ENCODE peak calls at places on chromosomes 12 and 14, in nine cellular contexts. S, L, R, W, E, X, P, J and Z are unnamed samples.

GRCh38 chr14:101962503-101962874 is 1.9 kb upstream of the DYNC1H1 start:
- DNase-seq in S (peak), L (no peak), R (no peak), W (peak), E (peak), X (peak), P (peak), J (peak), Z (peak)

GRCh38 chr14:73250781-73251500 is 13.6 kb downstream of the PAPLN start:
- DNase-seq in S (peak), L (no peak), R (no peak), W (no peak), E (peak), X (peak), P (no peak), J (no peak), Z (no peak)

GRCh38 chr12:18151036-18151435 is 61.0 kb upstream of the RERGL start:
- DNase-seq in S (no peak), L (no peak), R (no peak), W (no peak), E (no peak), X (no peak), P (no peak), J (no peak), Z (no peak)

GRCh38 chr12:104775731-104776231 is 182.3 kb downstream of the SLC41A2 start:
- DNase-seq in S (no peak), L (no peak), R (no peak), W (no peak), E (no peak), X (no peak), P (no peak), J (no peak), Z (no peak)

GRCh38 chr12:89225401-89225800 is 126.9 kb downstream of the DUSP6 start:
- DNase-seq in S (no peak), L (peak), R (no peak), W (peak), E (peak), X (peak), P (peak), J (peak), Z (no peak)

GRCh38 chr12:69052613-69053408 is 119.8 kb upstream of the CPM start:
- DNase-seq in S (no peak), L (no peak), R (peak), W (peak), E (no peak), X (no peak), P (peak), J (peak), Z (no peak)

GRCh38 chr14:32593290-32593942 is 264.3 kb downstream of the AKAP6 start:
- DNase-seq in S (no peak), L (no peak), R (no peak), W (peak), E (no peak), X (no peak), P (peak), J (peak), Z (no peak)

GRCh38 chr14:39398382-39398781 is 33.9 kb downstream of the FBXO33 start:
- DNase-seq in S (no peak), L (no peak), R (no peak), W (no peak), E (no peak), X (no peak), P (no peak), J (no peak), Z (no peak)

GRCh38 chr12:96098631-96099030 is 63.2 kb upstream of the LTA4H start:
- DNase-seq in S (no peak), L (no peak), R (no peak), W (no peak), E (no peak), X (no peak), P (no peak), J (no peak), Z (no peak)

GRCh38 chr12:103495158-103495782 is 498 bp downstream of the C12orf42 start:
- DNase-seq in S (peak), L (no peak), R (no peak), W (no peak), E (peak), X (peak), P (peak), J (no peak), Z (peak)

GRCh38 chr12:810635-811415 is 58.4 kb downstream of the WNK1 start:
- DNase-seq in S (no peak), L (no peak), R (no peak), W (no peak), E (no peak), X (no peak), P (no peak), J (no peak), Z (no peak)

GRCh38 chr14:55104051-55104954 is 24.7 kb upstream of the LGALS3 start:
- DNase-seq in S (no peak), L (no peak), R (no peak), W (no peak), E (no peak), X (no peak), P (peak), J (no peak), Z (no peak)

GRCh38 chr12:77521458-77522115 is 309.1 kb upstream of the NAV3 start:
- DNase-seq in S (no peak), L (no peak), R (no peak), W (peak), E (no peak), X (no peak), P (no peak), J (no peak), Z (no peak)

GRCh38 chr14:104373855-104374717 is 205.5 kb upstream of the C14orf180 start:
- DNase-seq in S (no peak), L (no peak), R (no peak), W (no peak), E (no peak), X (peak), P (no peak), J (no peak), Z (no peak)

GRCh38 chr14:85471156-85471555 is 58.8 kb upstream of the FLRT2 start:
- DNase-seq in S (no peak), L (no peak), R (no peak), W (peak), E (no peak), X (no peak), P (no peak), J (no peak), Z (no peak)

GRCh38 chr14:73825551-73826188 is 26.0 kb upstream of the PTGR2 start:
- DNase-seq in S (peak), L (peak), R (peak), W (peak), E (peak), X (peak), P (peak), J (peak), Z (peak)

GRCh38 chr14:31124197-31124596 is 83.4 kb downstream of the HECTD1 start:
- DNase-seq in S (no peak), L (no peak), R (no peak), W (no peak), E (no peak), X (no peak), P (no peak), J (no peak), Z (no peak)

GRCh38 chr14:39266589-39266870 is 32.8 kb downstream of the MIA2 start:
- DNase-seq in S (no peak), L (peak), R (peak), W (no peak), E (no peak), X (no peak), P (peak), J (no peak), Z (no peak)

GRCh38 chr14:50828738-50829471 is 2.1 kb downstream of the NIN start:
- DNase-seq in S (no peak), L (no peak), R (no peak), W (no peak), E (no peak), X (no peak), P (no peak), J (no peak), Z (no peak)

GRCh38 chr14:69693823-69694729 is 72.9 kb upstream of the SRSF5 start:
- DNase-seq in S (no peak), L (no peak), R (no peak), W (no peak), E (peak), X (peak), P (peak), J (no peak), Z (no peak)

GRCh38 chr12:98821849-98822248 is 176.8 kb downstream of the APAF1 start:
- DNase-seq in S (no peak), L (no peak), R (no peak), W (peak), E (no peak), X (no peak), P (no peak), J (no peak), Z (no peak)

GRCh38 chr12:43789941-43790340 is 16.2 kb downstream of the TWF1 start:
- DNase-seq in S (no peak), L (no peak), R (no peak), W (peak), E (no peak), X (no peak), P (peak), J (peak), Z (no peak)

GRCh38 chr14:94322648-94323570 is at the start of gene SERPINA6:
- DNase-seq in S (no peak), L (no peak), R (no peak), W (peak), E (no peak), X (peak), P (no peak), J (no peak), Z (peak)

GRCh38 chr12:89833337-89834252 is 125.0 kb upstream of the ATP2B1 start:
- DNase-seq in S (no peak), L (no peak), R (no peak), W (no peak), E (no peak), X (no peak), P (no peak), J (no peak), Z (no peak)

GRCh38 chr12:81080431-81080983 is 2.6 kb downstream of the ACSS3 start:
- DNase-seq in S (no peak), L (no peak), R (no peak), W (no peak), E (no peak), X (no peak), P (peak), J (no peak), Z (no peak)

GRCh38 chr12:46267618-46268348 is 1.1 kb downstream of the SLC38A1 start:
- DNase-seq in S (peak), L (no peak), R (no peak), W (peak), E (peak), X (peak), P (no peak), J (peak), Z (no peak)

GRCh38 chr14:74508844-74509428 is 15.4 kb downstream of the ISCA2 start:
- DNase-seq in S (no peak), L (no peak), R (no peak), W (no peak), E (no peak), X (peak), P (no peak), J (no peak), Z (no peak)

GRCh38 chr12:132153501-132154340 is 9.5 kb downstream of the NOC4L start:
- DNase-seq in S (peak), L (no peak), R (peak), W (peak), E (peak), X (peak), P (peak), J (peak), Z (peak)

GRCh38 chr12:109818900-109819500 is 14.2 kb downstream of the TRPV4 start:
- DNase-seq in S (no peak), L (no peak), R (peak), W (no peak), E (no peak), X (no peak), P (no peak), J (peak), Z (no peak)

GRCh38 chr12:93379432-93380308 is 1.9 kb downstream of the NUDT4 start:
- DNase-seq in S (no peak), L (no peak), R (no peak), W (peak), E (no peak), X (no peak), P (peak), J (peak), Z (peak)

GRCh38 chr12:52210925-52211650 is 19.3 kb upstream of the KRT80 start:
- DNase-seq in S (no peak), L (no peak), R (no peak), W (no peak), E (no peak), X (peak), P (no peak), J (no peak), Z (no peak)